ENCODE peak calls at places on chromosome 18, in ten cellular contexts. One of them, this sample, is unnamed.

GRCh38 chr18:74351354-74351753 is 35.7 kb downstream of the C18orf63 start:
- DNase-seq in kidney glomerular epithelial cell: no peak
- DNase-seq in suprapubic skin: no peak
- DNase-seq in iPS-NIHi11: no peak
- DNase-seq in hepatocyte: no peak
- DNase-seq in NCI-H2107: no peak
- DNase-seq in HT1080: peak
- DNase-seq in IMR-90: peak
- DNase-seq in CD8-positive, alpha-beta memory T cell: no peak
- DNase-seq in foreskin fibroblast: peak
- DNase-seq in this sample: no peak

GRCh38 chr18:36321636-36322407 is 24.3 kb downstream of the FHOD3 start:
- DNase-seq in NCI-H2107: no peak
- DNase-seq in suprapubic skin: no peak
- DNase-seq in CD8-positive, alpha-beta memory T cell: no peak
- DNase-seq in hepatocyte: no peak
- DNase-seq in kidney glomerular epithelial cell: peak
- DNase-seq in iPS-NIHi11: no peak
- DNase-seq in HT1080: peak
- DNase-seq in IMR-90: peak
- DNase-seq in foreskin fibroblast: no peak
- DNase-seq in this sample: no peak

GRCh38 chr18:78783564-78783960 is 196.1 kb upstream of the SALL3 start:
- DNase-seq in IMR-90: no peak
- DNase-seq in kidney glomerular epithelial cell: no peak
- DNase-seq in foreskin fibroblast: no peak
- DNase-seq in CD8-positive, alpha-beta memory T cell: no peak
- DNase-seq in hepatocyte: no peak
- DNase-seq in NCI-H2107: no peak
- DNase-seq in suprapubic skin: no peak
- DNase-seq in HT1080: no peak
- DNase-seq in iPS-NIHi11: no peak
- DNase-seq in this sample: no peak

GRCh38 chr18:67400502-67401117 is 115.9 kb downstream of the DSEL start:
- DNase-seq in iPS-NIHi11: no peak
- DNase-seq in NCI-H2107: no peak
- DNase-seq in suprapubic skin: no peak
- DNase-seq in IMR-90: peak
- DNase-seq in hepatocyte: no peak
- DNase-seq in CD8-positive, alpha-beta memory T cell: no peak
- DNase-seq in foreskin fibroblast: peak
- DNase-seq in kidney glomerular epithelial cell: no peak
- DNase-seq in HT1080: no peak
- DNase-seq in this sample: no peak

GRCh38 chr18:50396005-50396404 is 21.2 kb downstream of the SKA1 start:
- DNase-seq in iPS-NIHi11: no peak
- DNase-seq in suprapubic skin: no peak
- DNase-seq in foreskin fibroblast: no peak
- DNase-seq in kidney glomerular epithelial cell: no peak
- DNase-seq in CD8-positive, alpha-beta memory T cell: no peak
- DNase-seq in hepatocyte: no peak
- DNase-seq in NCI-H2107: no peak
- DNase-seq in HT1080: no peak
- DNase-seq in IMR-90: no peak
- DNase-seq in this sample: no peak

GRCh38 chr18:55672574-55673361 is 84.8 kb upstream of the TCF4 start:
- DNase-seq in CD8-positive, alpha-beta memory T cell: no peak
- DNase-seq in NCI-H2107: no peak
- DNase-seq in foreskin fibroblast: no peak
- DNase-seq in iPS-NIHi11: no peak
- DNase-seq in HT1080: no peak
- DNase-seq in kidney glomerular epithelial cell: no peak
- DNase-seq in suprapubic skin: no peak
- DNase-seq in hepatocyte: no peak
- DNase-seq in IMR-90: no peak
- DNase-seq in this sample: no peak

GRCh38 chr18:59093668-59094067 is 46.0 kb upstream of the SEC11C start:
- DNase-seq in CD8-positive, alpha-beta memory T cell: no peak
- DNase-seq in kidney glomerular epithelial cell: no peak
- DNase-seq in foreskin fibroblast: no peak
- DNase-seq in suprapubic skin: no peak
- DNase-seq in hepatocyte: no peak
- DNase-seq in IMR-90: no peak
- DNase-seq in HT1080: no peak
- DNase-seq in iPS-NIHi11: no peak
- DNase-seq in NCI-H2107: no peak
- DNase-seq in this sample: no peak

GRCh38 chr18:10304853-10305252 is 149.6 kb upstream of the APCDD1 start:
- DNase-seq in IMR-90: peak
- DNase-seq in suprapubic skin: no peak
- DNase-seq in HT1080: peak
- DNase-seq in hepatocyte: no peak
- DNase-seq in kidney glomerular epithelial cell: no peak
- DNase-seq in CD8-positive, alpha-beta memory T cell: no peak
- DNase-seq in iPS-NIHi11: no peak
- DNase-seq in foreskin fibroblast: peak
- DNase-seq in NCI-H2107: no peak
- DNase-seq in this sample: no peak

GRCh38 chr18:48771641-48772380 is 179.0 kb downstream of the SMAD7 start:
- DNase-seq in CD8-positive, alpha-beta memory T cell: no peak
- DNase-seq in HT1080: no peak
- DNase-seq in iPS-NIHi11: no peak
- DNase-seq in kidney glomerular epithelial cell: no peak
- DNase-seq in IMR-90: no peak
- DNase-seq in NCI-H2107: no peak
- DNase-seq in suprapubic skin: no peak
- DNase-seq in foreskin fibroblast: no peak
- DNase-seq in hepatocyte: no peak
- DNase-seq in this sample: no peak

GRCh38 chr18:44771957-44772917 is 91.5 kb downstream of the SETBP1 start:
- DNase-seq in kidney glomerular epithelial cell: no peak
- DNase-seq in IMR-90: no peak
- DNase-seq in CD8-positive, alpha-beta memory T cell: no peak
- DNase-seq in NCI-H2107: no peak
- DNase-seq in HT1080: no peak
- DNase-seq in suprapubic skin: no peak
- DNase-seq in iPS-NIHi11: no peak
- DNase-seq in hepatocyte: peak
- DNase-seq in foreskin fibroblast: no peak
- DNase-seq in this sample: no peak